ENCODE peak calls at places on chromosomes 12 and 14, in nine cellular contexts. One of them, this sample, is unnamed.

GRCh38 chr14:60648934-60649814 is at the start of gene SIX1:
- DNase-seq in stimulated activated CD8-positive, alpha-beta memory T cell treated with anti-CD3 and anti-CD28 coated beads, Interleukin-4, amount 100 ng/mL, for 24 hours: no peak
- DNase-seq in amniotic stem cell: peak
- DNase-seq in activated CD8-positive, alpha-beta memory T cell treated with anti-CD3 and anti-CD28 coated beads, Interleukin-2, amount 50 U/mL, for 4 hours: no peak
- DNase-seq in stimulated activated CD4-positive, alpha-beta T cell treated with anti-CD3 and anti-CD28 coated beads, Interleukin-12 subunit alpha, Interleukin-12 subunit beta, amount 100 ng/mL, for 24 hours: no peak
- DNase-seq in NCI-H2107: peak
- DNase-seq in ovary: peak
- DNase-seq in CD4-positive, alpha-beta memory T cell: no peak
- DNase-seq in left ventricle myocardium superior: peak
- DNase-seq in this sample: no peak

GRCh38 chr12:4435537-4435936 is 10.1 kb downstream of the FGF6 start:
- DNase-seq in CD4-positive, alpha-beta memory T cell: no peak
- DNase-seq in NCI-H2107: no peak
- DNase-seq in activated CD8-positive, alpha-beta memory T cell treated with anti-CD3 and anti-CD28 coated beads, Interleukin-2, amount 50 U/mL, for 4 hours: no peak
- DNase-seq in stimulated activated CD8-positive, alpha-beta memory T cell treated with anti-CD3 and anti-CD28 coated beads, Interleukin-4, amount 100 ng/mL, for 24 hours: no peak
- DNase-seq in stimulated activated CD4-positive, alpha-beta T cell treated with anti-CD3 and anti-CD28 coated beads, Interleukin-12 subunit alpha, Interleukin-12 subunit beta, amount 100 ng/mL, for 24 hours: no peak
- DNase-seq in ovary: no peak
- DNase-seq in amniotic stem cell: no peak
- DNase-seq in left ventricle myocardium superior: no peak
- DNase-seq in this sample: peak

GRCh38 chr14:62692490-62693106 is 352.7 kb downstream of the KCNH5 start:
- DNase-seq in ovary: no peak
- DNase-seq in CD4-positive, alpha-beta memory T cell: no peak
- DNase-seq in NCI-H2107: no peak
- DNase-seq in stimulated activated CD8-positive, alpha-beta memory T cell treated with anti-CD3 and anti-CD28 coated beads, Interleukin-4, amount 100 ng/mL, for 24 hours: no peak
- DNase-seq in stimulated activated CD4-positive, alpha-beta T cell treated with anti-CD3 and anti-CD28 coated beads, Interleukin-12 subunit alpha, Interleukin-12 subunit beta, amount 100 ng/mL, for 24 hours: no peak
- DNase-seq in left ventricle myocardium superior: no peak
- DNase-seq in activated CD8-positive, alpha-beta memory T cell treated with anti-CD3 and anti-CD28 coated beads, Interleukin-2, amount 50 U/mL, for 4 hours: no peak
- DNase-seq in amniotic stem cell: no peak
- DNase-seq in this sample: no peak

GRCh38 chr12:49899286-49899843 is 4.3 kb downstream of the FAIM2 start:
- DNase-seq in left ventricle myocardium superior: no peak
- DNase-seq in amniotic stem cell: no peak
- DNase-seq in ovary: no peak
- DNase-seq in stimulated activated CD4-positive, alpha-beta T cell treated with anti-CD3 and anti-CD28 coated beads, Interleukin-12 subunit alpha, Interleukin-12 subunit beta, amount 100 ng/mL, for 24 hours: no peak
- DNase-seq in CD4-positive, alpha-beta memory T cell: no peak
- DNase-seq in activated CD8-positive, alpha-beta memory T cell treated with anti-CD3 and anti-CD28 coated beads, Interleukin-2, amount 50 U/mL, for 4 hours: no peak
- DNase-seq in stimulated activated CD8-positive, alpha-beta memory T cell treated with anti-CD3 and anti-CD28 coated beads, Interleukin-4, amount 100 ng/mL, for 24 hours: no peak
- DNase-seq in NCI-H2107: no peak
- DNase-seq in this sample: no peak

GRCh38 chr12:39459027-39459434 is 16.1 kb upstream of the KIF21A start:
- DNase-seq in stimulated activated CD4-positive, alpha-beta T cell treated with anti-CD3 and anti-CD28 coated beads, Interleukin-12 subunit alpha, Interleukin-12 subunit beta, amount 100 ng/mL, for 24 hours: no peak
- DNase-seq in NCI-H2107: no peak
- DNase-seq in ovary: no peak
- DNase-seq in stimulated activated CD8-positive, alpha-beta memory T cell treated with anti-CD3 and anti-CD28 coated beads, Interleukin-4, amount 100 ng/mL, for 24 hours: no peak
- DNase-seq in left ventricle myocardium superior: no peak
- DNase-seq in amniotic stem cell: no peak
- DNase-seq in CD4-positive, alpha-beta memory T cell: no peak
- DNase-seq in activated CD8-positive, alpha-beta memory T cell treated with anti-CD3 and anti-CD28 coated beads, Interleukin-2, amount 50 U/mL, for 4 hours: no peak
- DNase-seq in this sample: no peak

GRCh38 chr12:127400231-127400630 is 866.7 kb upstream of the TMEM132C start:
- DNase-seq in CD4-positive, alpha-beta memory T cell: no peak
- DNase-seq in NCI-H2107: no peak
- DNase-seq in stimulated activated CD4-positive, alpha-beta T cell treated with anti-CD3 and anti-CD28 coated beads, Interleukin-12 subunit alpha, Interleukin-12 subunit beta, amount 100 ng/mL, for 24 hours: no peak
- DNase-seq in left ventricle myocardium superior: no peak
- DNase-seq in ovary: no peak
- DNase-seq in activated CD8-positive, alpha-beta memory T cell treated with anti-CD3 and anti-CD28 coated beads, Interleukin-2, amount 50 U/mL, for 4 hours: no peak
- DNase-seq in amniotic stem cell: no peak
- DNase-seq in stimulated activated CD8-positive, alpha-beta memory T cell treated with anti-CD3 and anti-CD28 coated beads, Interleukin-4, amount 100 ng/mL, for 24 hours: no peak
- DNase-seq in this sample: no peak

GRCh38 chr12:131552167-131552863 is 158.6 kb upstream of the SFSWAP start:
- DNase-seq in stimulated activated CD8-positive, alpha-beta memory T cell treated with anti-CD3 and anti-CD28 coated beads, Interleukin-4, amount 100 ng/mL, for 24 hours: no peak
- DNase-seq in stimulated activated CD4-positive, alpha-beta T cell treated with anti-CD3 and anti-CD28 coated beads, Interleukin-12 subunit alpha, Interleukin-12 subunit beta, amount 100 ng/mL, for 24 hours: no peak
- DNase-seq in CD4-positive, alpha-beta memory T cell: no peak
- DNase-seq in NCI-H2107: no peak
- DNase-seq in left ventricle myocardium superior: no peak
- DNase-seq in ovary: no peak
- DNase-seq in activated CD8-positive, alpha-beta memory T cell treated with anti-CD3 and anti-CD28 coated beads, Interleukin-2, amount 50 U/mL, for 4 hours: no peak
- DNase-seq in amniotic stem cell: no peak
- DNase-seq in this sample: no peak

GRCh38 chr14:93042968-93043940 is 72.5 kb downstream of the ITPK1 start:
- DNase-seq in ovary: no peak
- DNase-seq in stimulated activated CD8-positive, alpha-beta memory T cell treated with anti-CD3 and anti-CD28 coated beads, Interleukin-4, amount 100 ng/mL, for 24 hours: no peak
- DNase-seq in NCI-H2107: no peak
- DNase-seq in CD4-positive, alpha-beta memory T cell: no peak
- DNase-seq in stimulated activated CD4-positive, alpha-beta T cell treated with anti-CD3 and anti-CD28 coated beads, Interleukin-12 subunit alpha, Interleukin-12 subunit beta, amount 100 ng/mL, for 24 hours: no peak
- DNase-seq in amniotic stem cell: peak
- DNase-seq in left ventricle myocardium superior: peak
- DNase-seq in activated CD8-positive, alpha-beta memory T cell treated with anti-CD3 and anti-CD28 coated beads, Interleukin-2, amount 50 U/mL, for 4 hours: no peak
- DNase-seq in this sample: peak

GRCh38 chr14:91116913-91117588 is 3.2 kb downstream of the DGLUCY start:
- DNase-seq in stimulated activated CD8-positive, alpha-beta memory T cell treated with anti-CD3 and anti-CD28 coated beads, Interleukin-4, amount 100 ng/mL, for 24 hours: peak
- DNase-seq in left ventricle myocardium superior: no peak
- DNase-seq in amniotic stem cell: no peak
- DNase-seq in NCI-H2107: no peak
- DNase-seq in ovary: no peak
- DNase-seq in activated CD8-positive, alpha-beta memory T cell treated with anti-CD3 and anti-CD28 coated beads, Interleukin-2, amount 50 U/mL, for 4 hours: peak
- DNase-seq in stimulated activated CD4-positive, alpha-beta T cell treated with anti-CD3 and anti-CD28 coated beads, Interleukin-12 subunit alpha, Interleukin-12 subunit beta, amount 100 ng/mL, for 24 hours: peak
- DNase-seq in CD4-positive, alpha-beta memory T cell: no peak
- DNase-seq in this sample: no peak

GRCh38 chr12:121812921-121813896 is 9.4 kb downstream of the SETD1B start:
- DNase-seq in activated CD8-positive, alpha-beta memory T cell treated with anti-CD3 and anti-CD28 coated beads, Interleukin-2, amount 50 U/mL, for 4 hours: no peak
- DNase-seq in stimulated activated CD4-positive, alpha-beta T cell treated with anti-CD3 and anti-CD28 coated beads, Interleukin-12 subunit alpha, Interleukin-12 subunit beta, amount 100 ng/mL, for 24 hours: no peak
- DNase-seq in NCI-H2107: no peak
- DNase-seq in stimulated activated CD8-positive, alpha-beta memory T cell treated with anti-CD3 and anti-CD28 coated beads, Interleukin-4, amount 100 ng/mL, for 24 hours: no peak
- DNase-seq in amniotic stem cell: no peak
- DNase-seq in left ventricle myocardium superior: peak
- DNase-seq in CD4-positive, alpha-beta memory T cell: peak
- DNase-seq in ovary: peak
- DNase-seq in this sample: peak

GRCh38 chr12:118282767-118283166 is 89.9 kb downstream of the TAOK3 start:
- DNase-seq in left ventricle myocardium superior: no peak
- DNase-seq in CD4-positive, alpha-beta memory T cell: no peak
- DNase-seq in NCI-H2107: no peak
- DNase-seq in ovary: no peak
- DNase-seq in activated CD8-positive, alpha-beta memory T cell treated with anti-CD3 and anti-CD28 coated beads, Interleukin-2, amount 50 U/mL, for 4 hours: no peak
- DNase-seq in stimulated activated CD8-positive, alpha-beta memory T cell treated with anti-CD3 and anti-CD28 coated beads, Interleukin-4, amount 100 ng/mL, for 24 hours: no peak
- DNase-seq in stimulated activated CD4-positive, alpha-beta T cell treated with anti-CD3 and anti-CD28 coated beads, Interleukin-12 subunit alpha, Interleukin-12 subunit beta, amount 100 ng/mL, for 24 hours: no peak
- DNase-seq in amniotic stem cell: no peak
- DNase-seq in this sample: no peak

GRCh38 chr14:58401587-58401986 is 5.9 kb downstream of the TOMM20L start:
- DNase-seq in stimulated activated CD4-positive, alpha-beta T cell treated with anti-CD3 and anti-CD28 coated beads, Interleukin-12 subunit alpha, Interleukin-12 subunit beta, amount 100 ng/mL, for 24 hours: no peak
- DNase-seq in NCI-H2107: no peak
- DNase-seq in stimulated activated CD8-positive, alpha-beta memory T cell treated with anti-CD3 and anti-CD28 coated beads, Interleukin-4, amount 100 ng/mL, for 24 hours: no peak
- DNase-seq in activated CD8-positive, alpha-beta memory T cell treated with anti-CD3 and anti-CD28 coated beads, Interleukin-2, amount 50 U/mL, for 4 hours: no peak
- DNase-seq in ovary: no peak
- DNase-seq in amniotic stem cell: no peak
- DNase-seq in CD4-positive, alpha-beta memory T cell: no peak
- DNase-seq in left ventricle myocardium superior: no peak
- DNase-seq in this sample: no peak

GRCh38 chr14:42113358-42114070 is 506.8 kb downstream of the LRFN5 start:
- DNase-seq in NCI-H2107: no peak
- DNase-seq in activated CD8-positive, alpha-beta memory T cell treated with anti-CD3 and anti-CD28 coated beads, Interleukin-2, amount 50 U/mL, for 4 hours: no peak
- DNase-seq in stimulated activated CD8-positive, alpha-beta memory T cell treated with anti-CD3 and anti-CD28 coated beads, Interleukin-4, amount 100 ng/mL, for 24 hours: no peak
- DNase-seq in stimulated activated CD4-positive, alpha-beta T cell treated with anti-CD3 and anti-CD28 coated beads, Interleukin-12 subunit alpha, Interleukin-12 subunit beta, amount 100 ng/mL, for 24 hours: no peak
- DNase-seq in left ventricle myocardium superior: no peak
- DNase-seq in CD4-positive, alpha-beta memory T cell: no peak
- DNase-seq in amniotic stem cell: no peak
- DNase-seq in ovary: no peak
- DNase-seq in this sample: no peak

GRCh38 chr12:47886471-47887240 is 18.1 kb downstream of the VDR start:
- DNase-seq in stimulated activated CD4-positive, alpha-beta T cell treated with anti-CD3 and anti-CD28 coated beads, Interleukin-12 subunit alpha, Interleukin-12 subunit beta, amount 100 ng/mL, for 24 hours: no peak
- DNase-seq in amniotic stem cell: no peak
- DNase-seq in NCI-H2107: no peak
- DNase-seq in left ventricle myocardium superior: no peak
- DNase-seq in activated CD8-positive, alpha-beta memory T cell treated with anti-CD3 and anti-CD28 coated beads, Interleukin-2, amount 50 U/mL, for 4 hours: no peak
- DNase-seq in stimulated activated CD8-positive, alpha-beta memory T cell treated with anti-CD3 and anti-CD28 coated beads, Interleukin-4, amount 100 ng/mL, for 24 hours: no peak
- DNase-seq in ovary: no peak
- DNase-seq in CD4-positive, alpha-beta memory T cell: no peak
- DNase-seq in this sample: no peak

GRCh38 chr12:19575307-19576243 is 136.3 kb downstream of the AEBP2 start:
- DNase-seq in stimulated activated CD8-positive, alpha-beta memory T cell treated with anti-CD3 and anti-CD28 coated beads, Interleukin-4, amount 100 ng/mL, for 24 hours: no peak
- DNase-seq in stimulated activated CD4-positive, alpha-beta T cell treated with anti-CD3 and anti-CD28 coated beads, Interleukin-12 subunit alpha, Interleukin-12 subunit beta, amount 100 ng/mL, for 24 hours: no peak
- DNase-seq in ovary: no peak
- DNase-seq in left ventricle myocardium superior: peak
- DNase-seq in CD4-positive, alpha-beta memory T cell: no peak
- DNase-seq in amniotic stem cell: peak
- DNase-seq in NCI-H2107: no peak
- DNase-seq in activated CD8-positive, alpha-beta memory T cell treated with anti-CD3 and anti-CD28 coated beads, Interleukin-2, amount 50 U/mL, for 4 hours: no peak
- DNase-seq in this sample: no peak

GRCh38 chr12:96743606-96744005 is 163.5 kb upstream of the NEDD1 start:
- DNase-seq in ovary: no peak
- DNase-seq in stimulated activated CD8-positive, alpha-beta memory T cell treated with anti-CD3 and anti-CD28 coated beads, Interleukin-4, amount 100 ng/mL, for 24 hours: no peak
- DNase-seq in stimulated activated CD4-positive, alpha-beta T cell treated with anti-CD3 and anti-CD28 coated beads, Interleukin-12 subunit alpha, Interleukin-12 subunit beta, amount 100 ng/mL, for 24 hours: no peak
- DNase-seq in activated CD8-positive, alpha-beta memory T cell treated with anti-CD3 and anti-CD28 coated beads, Interleukin-2, amount 50 U/mL, for 4 hours: no peak
- DNase-seq in amniotic stem cell: peak
- DNase-seq in NCI-H2107: no peak
- DNase-seq in left ventricle myocardium superior: no peak
- DNase-seq in CD4-positive, alpha-beta memory T cell: no peak
- DNase-seq in this sample: no peak

GRCh38 chr12:20376984-20377383 is 8.6 kb downstream of the PDE3A start:
- DNase-seq in left ventricle myocardium superior: no peak
- DNase-seq in activated CD8-positive, alpha-beta memory T cell treated with anti-CD3 and anti-CD28 coated beads, Interleukin-2, amount 50 U/mL, for 4 hours: no peak
- DNase-seq in amniotic stem cell: no peak
- DNase-seq in NCI-H2107: no peak
- DNase-seq in ovary: no peak
- DNase-seq in CD4-positive, alpha-beta memory T cell: no peak
- DNase-seq in stimulated activated CD8-positive, alpha-beta memory T cell treated with anti-CD3 and anti-CD28 coated beads, Interleukin-4, amount 100 ng/mL, for 24 hours: no peak
- DNase-seq in stimulated activated CD4-positive, alpha-beta T cell treated with anti-CD3 and anti-CD28 coated beads, Interleukin-12 subunit alpha, Interleukin-12 subunit beta, amount 100 ng/mL, for 24 hours: no peak
- DNase-seq in this sample: no peak

GRCh38 chr12:23659151-23659550 is 290.3 kb downstream of the SOX5 start:
- DNase-seq in left ventricle myocardium superior: no peak
- DNase-seq in ovary: no peak
- DNase-seq in CD4-positive, alpha-beta memory T cell: no peak
- DNase-seq in NCI-H2107: no peak
- DNase-seq in amniotic stem cell: no peak
- DNase-seq in stimulated activated CD4-positive, alpha-beta T cell treated with anti-CD3 and anti-CD28 coated beads, Interleukin-12 subunit alpha, Interleukin-12 subunit beta, amount 100 ng/mL, for 24 hours: no peak
- DNase-seq in activated CD8-positive, alpha-beta memory T cell treated with anti-CD3 and anti-CD28 coated beads, Interleukin-2, amount 50 U/mL, for 4 hours: no peak
- DNase-seq in stimulated activated CD8-positive, alpha-beta memory T cell treated with anti-CD3 and anti-CD28 coated beads, Interleukin-4, amount 100 ng/mL, for 24 hours: no peak
- DNase-seq in this sample: no peak

GRCh38 chr14:32625211-32625610 is 296.1 kb downstream of the AKAP6 start:
- DNase-seq in ovary: no peak
- DNase-seq in activated CD8-positive, alpha-beta memory T cell treated with anti-CD3 and anti-CD28 coated beads, Interleukin-2, amount 50 U/mL, for 4 hours: no peak
- DNase-seq in left ventricle myocardium superior: no peak
- DNase-seq in stimulated activated CD4-positive, alpha-beta T cell treated with anti-CD3 and anti-CD28 coated beads, Interleukin-12 subunit alpha, Interleukin-12 subunit beta, amount 100 ng/mL, for 24 hours: no peak
- DNase-seq in CD4-positive, alpha-beta memory T cell: no peak
- DNase-seq in NCI-H2107: no peak
- DNase-seq in stimulated activated CD8-positive, alpha-beta memory T cell treated with anti-CD3 and anti-CD28 coated beads, Interleukin-4, amount 100 ng/mL, for 24 hours: no peak
- DNase-seq in amniotic stem cell: no peak
- DNase-seq in this sample: no peak

GRCh38 chr14:49306152-49306751 is 279.9 kb downstream of the RPS29 start:
- DNase-seq in CD4-positive, alpha-beta memory T cell: no peak
- DNase-seq in stimulated activated CD8-positive, alpha-beta memory T cell treated with anti-CD3 and anti-CD28 coated beads, Interleukin-4, amount 100 ng/mL, for 24 hours: no peak
- DNase-seq in activated CD8-positive, alpha-beta memory T cell treated with anti-CD3 and anti-CD28 coated beads, Interleukin-2, amount 50 U/mL, for 4 hours: no peak
- DNase-seq in ovary: no peak
- DNase-seq in NCI-H2107: no peak
- DNase-seq in stimulated activated CD4-positive, alpha-beta T cell treated with anti-CD3 and anti-CD28 coated beads, Interleukin-12 subunit alpha, Interleukin-12 subunit beta, amount 100 ng/mL, for 24 hours: no peak
- DNase-seq in left ventricle myocardium superior: no peak
- DNase-seq in amniotic stem cell: no peak
- DNase-seq in this sample: no peak

GRCh38 chr12:111184161-111184560 is 184.7 kb downstream of the PHETA1 start:
- DNase-seq in activated CD8-positive, alpha-beta memory T cell treated with anti-CD3 and anti-CD28 coated beads, Interleukin-2, amount 50 U/mL, for 4 hours: no peak
- DNase-seq in left ventricle myocardium superior: no peak
- DNase-seq in stimulated activated CD8-positive, alpha-beta memory T cell treated with anti-CD3 and anti-CD28 coated beads, Interleukin-4, amount 100 ng/mL, for 24 hours: no peak
- DNase-seq in NCI-H2107: no peak
- DNase-seq in stimulated activated CD4-positive, alpha-beta T cell treated with anti-CD3 and anti-CD28 coated beads, Interleukin-12 subunit alpha, Interleukin-12 subunit beta, amount 100 ng/mL, for 24 hours: no peak
- DNase-seq in ovary: no peak
- DNase-seq in amniotic stem cell: no peak
- DNase-seq in CD4-positive, alpha-beta memory T cell: no peak
- DNase-seq in this sample: no peak

GRCh38 chr12:52080403-52081201 is 1.1 kb downstream of the SMIM41 start:
- DNase-seq in ovary: peak
- DNase-seq in activated CD8-positive, alpha-beta memory T cell treated with anti-CD3 and anti-CD28 coated beads, Interleukin-2, amount 50 U/mL, for 4 hours: no peak
- DNase-seq in left ventricle myocardium superior: no peak
- DNase-seq in stimulated activated CD8-positive, alpha-beta memory T cell treated with anti-CD3 and anti-CD28 coated beads, Interleukin-4, amount 100 ng/mL, for 24 hours: no peak
- DNase-seq in stimulated activated CD4-positive, alpha-beta T cell treated with anti-CD3 and anti-CD28 coated beads, Interleukin-12 subunit alpha, Interleukin-12 subunit beta, amount 100 ng/mL, for 24 hours: no peak
- DNase-seq in CD4-positive, alpha-beta memory T cell: no peak
- DNase-seq in NCI-H2107: no peak
- DNase-seq in amniotic stem cell: no peak
- DNase-seq in this sample: no peak

GRCh38 chr14:76701436-76701835 is 59.8 kb upstream of the VASH1 start:
- DNase-seq in stimulated activated CD8-positive, alpha-beta memory T cell treated with anti-CD3 and anti-CD28 coated beads, Interleukin-4, amount 100 ng/mL, for 24 hours: no peak
- DNase-seq in left ventricle myocardium superior: no peak
- DNase-seq in stimulated activated CD4-positive, alpha-beta T cell treated with anti-CD3 and anti-CD28 coated beads, Interleukin-12 subunit alpha, Interleukin-12 subunit beta, amount 100 ng/mL, for 24 hours: no peak
- DNase-seq in NCI-H2107: no peak
- DNase-seq in activated CD8-positive, alpha-beta memory T cell treated with anti-CD3 and anti-CD28 coated beads, Interleukin-2, amount 50 U/mL, for 4 hours: no peak
- DNase-seq in ovary: no peak
- DNase-seq in amniotic stem cell: no peak
- DNase-seq in CD4-positive, alpha-beta memory T cell: no peak
- DNase-seq in this sample: peak

GRCh38 chr14:93200553-93200952 is 6.3 kb downstream of the GON7 start:
- DNase-seq in activated CD8-positive, alpha-beta memory T cell treated with anti-CD3 and anti-CD28 coated beads, Interleukin-2, amount 50 U/mL, for 4 hours: no peak
- DNase-seq in CD4-positive, alpha-beta memory T cell: no peak
- DNase-seq in amniotic stem cell: no peak
- DNase-seq in ovary: no peak
- DNase-seq in left ventricle myocardium superior: no peak
- DNase-seq in stimulated activated CD8-positive, alpha-beta memory T cell treated with anti-CD3 and anti-CD28 coated beads, Interleukin-4, amount 100 ng/mL, for 24 hours: no peak
- DNase-seq in stimulated activated CD4-positive, alpha-beta T cell treated with anti-CD3 and anti-CD28 coated beads, Interleukin-12 subunit alpha, Interleukin-12 subunit beta, amount 100 ng/mL, for 24 hours: no peak
- DNase-seq in NCI-H2107: no peak
- DNase-seq in this sample: peak

GRCh38 chr14:105863296-105864108 is 337.1 kb downstream of the TMEM121 start:
- DNase-seq in amniotic stem cell: no peak
- DNase-seq in activated CD8-positive, alpha-beta memory T cell treated with anti-CD3 and anti-CD28 coated beads, Interleukin-2, amount 50 U/mL, for 4 hours: peak
- DNase-seq in ovary: peak
- DNase-seq in stimulated activated CD4-positive, alpha-beta T cell treated with anti-CD3 and anti-CD28 coated beads, Interleukin-12 subunit alpha, Interleukin-12 subunit beta, amount 100 ng/mL, for 24 hours: no peak
- DNase-seq in stimulated activated CD8-positive, alpha-beta memory T cell treated with anti-CD3 and anti-CD28 coated beads, Interleukin-4, amount 100 ng/mL, for 24 hours: no peak
- DNase-seq in CD4-positive, alpha-beta memory T cell: no peak
- DNase-seq in left ventricle myocardium superior: peak
- DNase-seq in NCI-H2107: no peak
- DNase-seq in this sample: no peak

GRCh38 chr14:54902521-54903420 is at the start of gene GCH1:
- DNase-seq in stimulated activated CD8-positive, alpha-beta memory T cell treated with anti-CD3 and anti-CD28 coated beads, Interleukin-4, amount 100 ng/mL, for 24 hours: peak
- DNase-seq in amniotic stem cell: no peak
- DNase-seq in left ventricle myocardium superior: peak
- DNase-seq in ovary: peak
- DNase-seq in NCI-H2107: peak
- DNase-seq in activated CD8-positive, alpha-beta memory T cell treated with anti-CD3 and anti-CD28 coated beads, Interleukin-2, amount 50 U/mL, for 4 hours: peak
- DNase-seq in CD4-positive, alpha-beta memory T cell: peak
- DNase-seq in stimulated activated CD4-positive, alpha-beta T cell treated with anti-CD3 and anti-CD28 coated beads, Interleukin-12 subunit alpha, Interleukin-12 subunit beta, amount 100 ng/mL, for 24 hours: peak
- DNase-seq in this sample: peak

GRCh38 chr12:107400686-107401447 is 284.7 kb upstream of the PWP1 start:
- DNase-seq in CD4-positive, alpha-beta memory T cell: peak
- DNase-seq in stimulated activated CD4-positive, alpha-beta T cell treated with anti-CD3 and anti-CD28 coated beads, Interleukin-12 subunit alpha, Interleukin-12 subunit beta, amount 100 ng/mL, for 24 hours: no peak
- DNase-seq in ovary: no peak
- DNase-seq in NCI-H2107: no peak
- DNase-seq in stimulated activated CD8-positive, alpha-beta memory T cell treated with anti-CD3 and anti-CD28 coated beads, Interleukin-4, amount 100 ng/mL, for 24 hours: no peak
- DNase-seq in activated CD8-positive, alpha-beta memory T cell treated with anti-CD3 and anti-CD28 coated beads, Interleukin-2, amount 50 U/mL, for 4 hours: peak
- DNase-seq in amniotic stem cell: no peak
- DNase-seq in left ventricle myocardium superior: no peak
- DNase-seq in this sample: no peak

GRCh38 chr14:65945333-65945732 is 532.8 kb downstream of the FUT8 start:
- DNase-seq in amniotic stem cell: no peak
- DNase-seq in ovary: no peak
- DNase-seq in activated CD8-positive, alpha-beta memory T cell treated with anti-CD3 and anti-CD28 coated beads, Interleukin-2, amount 50 U/mL, for 4 hours: no peak
- DNase-seq in left ventricle myocardium superior: no peak
- DNase-seq in stimulated activated CD4-positive, alpha-beta T cell treated with anti-CD3 and anti-CD28 coated beads, Interleukin-12 subunit alpha, Interleukin-12 subunit beta, amount 100 ng/mL, for 24 hours: no peak
- DNase-seq in NCI-H2107: no peak
- DNase-seq in stimulated activated CD8-positive, alpha-beta memory T cell treated with anti-CD3 and anti-CD28 coated beads, Interleukin-4, amount 100 ng/mL, for 24 hours: no peak
- DNase-seq in CD4-positive, alpha-beta memory T cell: no peak
- DNase-seq in this sample: no peak

GRCh38 chr12:67630373-67631088 is 18.0 kb upstream of the DYRK2 start:
- DNase-seq in NCI-H2107: no peak
- DNase-seq in stimulated activated CD8-positive, alpha-beta memory T cell treated with anti-CD3 and anti-CD28 coated beads, Interleukin-4, amount 100 ng/mL, for 24 hours: peak
- DNase-seq in ovary: peak
- DNase-seq in amniotic stem cell: no peak
- DNase-seq in CD4-positive, alpha-beta memory T cell: peak
- DNase-seq in stimulated activated CD4-positive, alpha-beta T cell treated with anti-CD3 and anti-CD28 coated beads, Interleukin-12 subunit alpha, Interleukin-12 subunit beta, amount 100 ng/mL, for 24 hours: peak
- DNase-seq in left ventricle myocardium superior: peak
- DNase-seq in activated CD8-positive, alpha-beta memory T cell treated with anti-CD3 and anti-CD28 coated beads, Interleukin-2, amount 50 U/mL, for 4 hours: peak
- DNase-seq in this sample: no peak

This sample was measured in left lobe of liver.